ENCODE peak calls at places on chromosomes 7 and 10, in nine cellular contexts. Y, U, B, E, H, V, N, D and Q are unnamed samples.

GRCh38 chr7:4386190-4386589 is 295.9 kb upstream of the FOXK1 start:
- DNase-seq in N (no peak), H (no peak), D (no peak), U (no peak), V (no peak), Y (no peak), E (no peak), B (no peak), Q (no peak)

GRCh38 chr10:29947701-29948060 is 111.7 kb downstream of the JCAD start:
- DNase-seq in Y (no peak), E (no peak), U (no peak), D (peak; percentile 34), B (no peak), N (peak; percentile 31), V (no peak), H (peak; percentile 18), Q (no peak)

GRCh38 chr10:5545778-5546710 is 21.3 kb downstream of the CALML3 start:
- DNase-seq in N (no peak), B (no peak), D (peak; percentile 79), U (no peak), Y (no peak), V (peak; percentile 54), H (peak; percentile 65), E (no peak), Q (peak; percentile 70)

GRCh38 chr7:99601656-99602310 is 3.7 kb downstream of the TMEM225B start:
- DNase-seq in B (no peak), N (peak; percentile 72), D (no peak), H (no peak), U (no peak), E (no peak), Y (no peak), V (no peak), Q (no peak)

GRCh38 chr10:69769395-69769989 is 32.2 kb upstream of the COL13A1 start:
- DNase-seq in D (peak; percentile 84), E (no peak), U (no peak), V (peak; percentile 81), N (peak; percentile 91), H (peak; percentile 66), Y (no peak), B (no peak), Q (peak; percentile 55)

GRCh38 chr7:27179503-27180430 is 5.3 kb downstream of the HOXA11 start:
- DNase-seq in E (peak; percentile 74), Y (peak; percentile 32), N (peak; percentile 84), B (no peak), U (peak; percentile 52), H (peak; percentile 69), V (peak; percentile 62), D (peak; percentile 90), Q (no peak)

GRCh38 chr7:32299133-32299702 is 191.0 kb downstream of the LSM5 start:
- DNase-seq in N (peak; percentile 49), B (no peak), E (no peak), D (no peak), V (no peak), H (no peak), Y (peak; percentile 67), U (no peak), Q (no peak)

GRCh38 chr7:118029881-118030422 is 154.0 kb upstream of the LSM8 start:
- DNase-seq in N (no peak), E (no peak), H (no peak), U (no peak), Y (no peak), B (no peak), V (no peak), D (no peak), Q (no peak)

GRCh38 chr7:122676466-122676865 is 22.5 kb downstream of the RNF133 start:
- DNase-seq in Y (no peak), N (no peak), V (no peak), D (no peak), U (no peak), E (no peak), B (no peak), H (no peak), Q (no peak)